ENCODE peak calls at places on chromosomes 6 and 20, in seven cellular contexts. One of them, this sample, is unnamed.

GRCh38 chr6:11370191-11371018 is 137.9 kb upstream of the NEDD9 start:
- DNase-seq in neural crest cell: no peak
- DNase-seq in mesothelial cell of epicardium: no peak
- DNase-seq in hepatocyte: no peak
- DNase-seq in fibroblast of the conjunctiva: no peak
- DNase-seq in DMS79: no peak
- DNase-seq in HCEC 1CT: no peak
- DNase-seq in this sample: no peak

GRCh38 chr6:156780962-156781705 is 4.0 kb downstream of the ARID1B start:
- DNase-seq in fibroblast of the conjunctiva: no peak
- DNase-seq in DMS79: no peak
- DNase-seq in mesothelial cell of epicardium: no peak
- DNase-seq in hepatocyte: no peak
- DNase-seq in HCEC 1CT: no peak
- DNase-seq in neural crest cell: no peak
- DNase-seq in this sample: no peak

GRCh38 chr6:31128093-31128676 is 7.9 kb upstream of the CDSN start:
- DNase-seq in DMS79: peak
- DNase-seq in hepatocyte: peak
- DNase-seq in fibroblast of the conjunctiva: no peak
- DNase-seq in neural crest cell: peak
- DNase-seq in mesothelial cell of epicardium: peak
- DNase-seq in HCEC 1CT: no peak
- DNase-seq in this sample: no peak

GRCh38 chr6:163507965-163508364 is 93.4 kb downstream of the QKI start:
- DNase-seq in neural crest cell: no peak
- DNase-seq in mesothelial cell of epicardium: no peak
- DNase-seq in HCEC 1CT: no peak
- DNase-seq in DMS79: no peak
- DNase-seq in fibroblast of the conjunctiva: no peak
- DNase-seq in hepatocyte: no peak
- DNase-seq in this sample: no peak

GRCh38 chr6:30793521-30794194 is 49.3 kb upstream of the IER3 start:
- DNase-seq in hepatocyte: no peak
- DNase-seq in neural crest cell: no peak
- DNase-seq in DMS79: no peak
- DNase-seq in mesothelial cell of epicardium: no peak
- DNase-seq in HCEC 1CT: peak
- DNase-seq in fibroblast of the conjunctiva: no peak
- DNase-seq in this sample: no peak

GRCh38 chr20:58683132-58683531 is 9.5 kb upstream of the NPEPL1 start:
- DNase-seq in HCEC 1CT: no peak
- DNase-seq in hepatocyte: no peak
- DNase-seq in fibroblast of the conjunctiva: no peak
- DNase-seq in mesothelial cell of epicardium: no peak
- DNase-seq in neural crest cell: no peak
- DNase-seq in DMS79: no peak
- DNase-seq in this sample: no peak

GRCh38 chr6:90644492-90644891 is 57.6 kb upstream of the MAP3K7 start:
- DNase-seq in DMS79: no peak
- DNase-seq in HCEC 1CT: no peak
- DNase-seq in neural crest cell: no peak
- DNase-seq in hepatocyte: no peak
- DNase-seq in mesothelial cell of epicardium: no peak
- DNase-seq in fibroblast of the conjunctiva: no peak
- DNase-seq in this sample: no peak

GRCh38 chr20:38215789-38216182 is 44.7 kb downstream of the KIAA1755 start:
- DNase-seq in DMS79: no peak
- DNase-seq in neural crest cell: no peak
- DNase-seq in hepatocyte: no peak
- DNase-seq in fibroblast of the conjunctiva: no peak
- DNase-seq in mesothelial cell of epicardium: no peak
- DNase-seq in HCEC 1CT: no peak
- DNase-seq in this sample: no peak

GRCh38 chr6:124131259-124131658 is 327.6 kb downstream of the NKAIN2 start:
- DNase-seq in HCEC 1CT: no peak
- DNase-seq in DMS79: no peak
- DNase-seq in neural crest cell: no peak
- DNase-seq in fibroblast of the conjunctiva: no peak
- DNase-seq in hepatocyte: no peak
- DNase-seq in mesothelial cell of epicardium: no peak
- DNase-seq in this sample: no peak

GRCh38 chr6:155077784-155078183 is 82.7 kb downstream of the TIAM2 start:
- DNase-seq in DMS79: no peak
- DNase-seq in HCEC 1CT: no peak
- DNase-seq in neural crest cell: no peak
- DNase-seq in fibroblast of the conjunctiva: no peak
- DNase-seq in hepatocyte: no peak
- DNase-seq in mesothelial cell of epicardium: no peak
- DNase-seq in this sample: no peak

GRCh38 chr6:64874776-64875175 is 832.2 kb downstream of the EYS start:
- DNase-seq in mesothelial cell of epicardium: no peak
- DNase-seq in neural crest cell: no peak
- DNase-seq in HCEC 1CT: no peak
- DNase-seq in hepatocyte: no peak
- DNase-seq in DMS79: no peak
- DNase-seq in fibroblast of the conjunctiva: no peak
- DNase-seq in this sample: no peak

GRCh38 chr20:6008254-6008653 is 45.6 kb downstream of the LRRN4 start:
- DNase-seq in neural crest cell: no peak
- DNase-seq in fibroblast of the conjunctiva: peak
- DNase-seq in DMS79: no peak
- DNase-seq in HCEC 1CT: peak
- DNase-seq in hepatocyte: peak
- DNase-seq in mesothelial cell of epicardium: no peak
- DNase-seq in this sample: no peak

GRCh38 chr20:19269737-19270325 is 57.4 kb downstream of the SLC24A3 start:
- DNase-seq in hepatocyte: no peak
- DNase-seq in neural crest cell: no peak
- DNase-seq in DMS79: no peak
- DNase-seq in HCEC 1CT: peak
- DNase-seq in fibroblast of the conjunctiva: peak
- DNase-seq in mesothelial cell of epicardium: no peak
- DNase-seq in this sample: no peak

GRCh38 chr20:38453941-38454340 is 18.7 kb upstream of the RALGAPB start:
- DNase-seq in mesothelial cell of epicardium: no peak
- DNase-seq in DMS79: no peak
- DNase-seq in fibroblast of the conjunctiva: no peak
- DNase-seq in HCEC 1CT: no peak
- DNase-seq in hepatocyte: no peak
- DNase-seq in neural crest cell: no peak
- DNase-seq in this sample: no peak

GRCh38 chr6:41371992-41372525 is 36.7 kb downstream of the NCR2 start:
- DNase-seq in DMS79: no peak
- DNase-seq in HCEC 1CT: no peak
- DNase-seq in mesothelial cell of epicardium: peak
- DNase-seq in hepatocyte: peak
- DNase-seq in neural crest cell: no peak
- DNase-seq in fibroblast of the conjunctiva: no peak
- DNase-seq in this sample: peak

GRCh38 chr6:16523550-16524379 is 237.5 kb downstream of the ATXN1 start:
- DNase-seq in DMS79: no peak
- DNase-seq in hepatocyte: no peak
- DNase-seq in mesothelial cell of epicardium: no peak
- DNase-seq in fibroblast of the conjunctiva: peak
- DNase-seq in HCEC 1CT: peak
- DNase-seq in neural crest cell: no peak
- DNase-seq in this sample: no peak

GRCh38 chr6:24761193-24761835 is 13.4 kb upstream of the GMNN start:
- DNase-seq in DMS79: no peak
- DNase-seq in neural crest cell: no peak
- DNase-seq in fibroblast of the conjunctiva: no peak
- DNase-seq in HCEC 1CT: no peak
- DNase-seq in mesothelial cell of epicardium: no peak
- DNase-seq in hepatocyte: no peak
- DNase-seq in this sample: no peak

GRCh38 chr6:15546591-15546990 is 116.2 kb downstream of the DTNBP1 start:
- DNase-seq in DMS79: no peak
- DNase-seq in fibroblast of the conjunctiva: no peak
- DNase-seq in neural crest cell: no peak
- DNase-seq in mesothelial cell of epicardium: no peak
- DNase-seq in HCEC 1CT: no peak
- DNase-seq in hepatocyte: no peak
- DNase-seq in this sample: no peak

GRCh38 chr6:71419954-71420692 is 131.5 kb downstream of the OGFRL1 start:
- DNase-seq in DMS79: no peak
- DNase-seq in hepatocyte: peak
- DNase-seq in HCEC 1CT: peak
- DNase-seq in mesothelial cell of epicardium: peak
- DNase-seq in neural crest cell: no peak
- DNase-seq in fibroblast of the conjunctiva: no peak
- DNase-seq in this sample: no peak

GRCh38 chr20:47263502-47264084 is 92.9 kb downstream of the ZMYND8 start:
- DNase-seq in fibroblast of the conjunctiva: no peak
- DNase-seq in neural crest cell: no peak
- DNase-seq in hepatocyte: no peak
- DNase-seq in DMS79: no peak
- DNase-seq in mesothelial cell of epicardium: no peak
- DNase-seq in HCEC 1CT: no peak
- DNase-seq in this sample: no peak

GRCh38 chr6:113362542-113363430 is 494.4 kb upstream of the MARCKS start:
- DNase-seq in hepatocyte: no peak
- DNase-seq in mesothelial cell of epicardium: no peak
- DNase-seq in HCEC 1CT: no peak
- DNase-seq in DMS79: no peak
- DNase-seq in neural crest cell: no peak
- DNase-seq in fibroblast of the conjunctiva: no peak
- DNase-seq in this sample: no peak

GRCh38 chr6:102619585-102619984 is 1226.1 kb downstream of the GRIK2 start:
- DNase-seq in fibroblast of the conjunctiva: no peak
- DNase-seq in HCEC 1CT: peak
- DNase-seq in mesothelial cell of epicardium: no peak
- DNase-seq in neural crest cell: no peak
- DNase-seq in hepatocyte: peak
- DNase-seq in DMS79: no peak
- DNase-seq in this sample: peak

This sample was measured in NCI-H1048.